ENCODE peak calls at places on chromosomes 4 and X, in four cellular contexts. W is H9, G is mesendoderm, R is H1. V is an unnamed sample.

GRCh38 chr4:182280439-182281111 is 37.4 kb downstream of the TENM3 start:
- DNase-seq in W (no peak), G (no peak), R (no peak), V (peak)

GRCh38 chr4:180909279-180909678 is 1333.9 kb upstream of the TENM3 start:
- DNase-seq in W (peak), G (peak), R (peak), V (peak)

GRCh38 chr4:45283352-45283751 is 557.0 kb upstream of the GNPDA2 start:
- DNase-seq in W (no peak), G (no peak), R (no peak), V (no peak)

GRCh38 chr4:22369901-22370562 is 145.8 kb downstream of the ADGRA3 start:
- DNase-seq in W (no peak), G (no peak), R (no peak), V (no peak)

GRCh38 chrX:75781618-75782017 is 3.4 kb downstream of the MAGEE2 start:
- DNase-seq in W (no peak), G (no peak), R (no peak), V (no peak)

GRCh38 chr4:142549726-142550463 is 296.2 kb downstream of the INPP4B start:
- DNase-seq in W (no peak), G (peak), R (no peak), V (peak)

GRCh38 chr4:62806786-62807185 is 1602.5 kb downstream of the TECRL start:
- DNase-seq in W (no peak), G (no peak), R (no peak), V (no peak)

GRCh38 chrX:45710081-45710801 is 509.6 kb upstream of the DIPK2B start:
- DNase-seq in W (no peak), G (no peak), R (no peak), V (peak)

GRCh38 chr4:112523764-112524505 is 8.0 kb upstream of the NEUROG2 start:
- DNase-seq in W (peak), G (peak), R (peak), V (no peak)

GRCh38 chrX:26722666-26723428 is 506.9 kb downstream of the MAGEB5 start:
- DNase-seq in W (no peak), G (no peak), R (no peak), V (no peak)

GRCh38 chr4:159296061-159296460 is 193.2 kb downstream of the RAPGEF2 start:
- DNase-seq in W (no peak), G (no peak), R (no peak), V (peak)

GRCh38 chr4:166594326-166594946 is 639.9 kb downstream of the SPOCK3 start:
- DNase-seq in W (peak), G (peak), R (peak), V (no peak)

DNA sequence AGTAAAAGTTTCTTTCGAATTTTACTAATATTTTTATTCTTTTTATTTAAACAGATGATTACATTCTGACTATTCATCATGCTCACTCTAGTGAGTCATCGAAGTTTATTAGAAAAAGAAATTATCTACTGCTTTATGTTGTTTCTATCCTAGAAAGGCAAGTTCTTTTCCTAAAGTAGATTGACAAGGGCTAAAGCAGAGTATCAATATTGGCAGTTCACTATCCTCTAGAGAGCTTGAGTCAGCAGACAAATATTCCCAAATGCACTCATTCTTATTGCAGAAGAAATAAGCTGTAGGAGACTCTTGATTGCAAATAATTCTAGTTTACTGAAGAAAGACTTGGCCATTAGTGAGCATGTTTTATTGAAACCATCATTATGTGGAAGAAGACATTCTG is 911.8 kb downstream of the CENPC start:
- DNase-seq in W (no peak), G (no peak), R (no peak), V (no peak)
- H4K5ac ChIP-seq in W (no peak), G (no peak), R (no peak), V (no peak)

DNA sequence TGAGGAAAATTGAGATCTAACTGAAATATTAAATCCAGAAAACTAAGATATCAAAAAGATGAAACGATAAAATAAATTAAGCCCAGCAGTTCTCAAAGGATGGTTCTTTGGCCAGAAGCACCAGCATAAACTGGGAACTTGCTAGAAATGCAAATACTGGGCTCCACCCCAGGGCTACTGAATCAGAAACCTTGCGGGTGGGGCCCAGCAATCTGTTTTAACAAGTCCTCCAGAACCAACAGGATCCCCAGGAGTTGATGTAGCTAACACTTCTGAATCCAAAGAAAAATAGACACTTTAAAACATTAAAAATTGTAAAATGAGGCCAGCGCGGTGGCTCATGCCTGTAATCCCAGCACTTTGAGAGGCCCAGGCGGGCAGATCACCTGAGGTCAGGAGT is 14.1 kb upstream of the TMEM154 start:
- DNase-seq in W (no peak), G (no peak), R (peak), V (no peak)
- H4K5ac ChIP-seq in W (no peak), G (no peak), R (no peak), V (no peak)

GRCh38 chr4:102196221-102196620 is 149.1 kb downstream of the SLC39A8 start:
- DNase-seq in W (no peak), G (no peak), R (no peak), V (no peak)
- H4K5ac ChIP-seq in W (no peak), G (no peak), R (no peak), V (no peak)

GRCh38 chr4:151674804-151675290 is 86.0 kb downstream of the GATB start:
- DNase-seq in W (peak), G (peak), R (peak), V (no peak)

GRCh38 chr4:151671541-151672059 is 89.2 kb downstream of the GATB start:
- DNase-seq in W (no peak), G (peak), R (no peak), V (no peak)

GRCh38 chr4:151670843-151671242 is 90.0 kb downstream of the GATB start:
- DNase-seq in W (no peak), G (no peak), R (no peak), V (no peak)

GRCh38 chr4:151673913-151674520 is 86.8 kb downstream of the GATB start:
- DNase-seq in W (no peak), G (no peak), R (no peak), V (no peak)

GRCh38 chr4:151672996-151673395 is 87.8 kb downstream of the GATB start:
- DNase-seq in W (no peak), G (no peak), R (no peak), V (no peak)
- H4K5ac ChIP-seq in W (no peak), G (no peak), R (no peak), V (no peak)

GRCh38 chr4:83204731-83205130 is 79.9 kb downstream of the COQ2 start:
- DNase-seq in W (no peak), G (no peak), R (no peak), V (no peak)

GRCh38 chr4:83208371-83208770 is 76.2 kb downstream of the COQ2 start:
- DNase-seq in W (no peak), G (no peak), R (no peak), V (no peak)

GRCh38 chr4:83208776-83209365 is 75.7 kb downstream of the COQ2 start:
- DNase-seq in W (no peak), G (no peak), R (no peak), V (no peak)

GRCh38 chr4:83207497-83208105 is 77.0 kb downstream of the COQ2 start:
- DNase-seq in W (no peak), G (peak), R (no peak), V (peak)

GRCh38 chr4:83205760-83206159 is 78.8 kb downstream of the COQ2 start:
- DNase-seq in W (no peak), G (no peak), R (no peak), V (no peak)
- H4K5ac ChIP-seq in W (no peak), G (no peak), R (no peak), V (no peak)

GRCh38 chrX:13498220-13498619 is 71.2 kb upstream of the EGFL6 start:
- DNase-seq in W (no peak), G (no peak), R (no peak), V (no peak)
- H4K5ac ChIP-seq in W (no peak), G (no peak), R (no peak), V (no peak)

V was measured in IMR-90.